ENCODE peak calls at places on chromosome 20, in four cellular contexts. C is K562, V is HepG2, D is GM12878. F is an unnamed sample.

GRCh38 chr20:61808497-61808896 is 257.2 kb downstream of the TAF4 start:
- DNase-seq in C (no peak), V (no peak), D (no peak), F (no peak)

GRCh38 chr20:51016521-51016920 is 6.4 kb downstream of the KCNG1 start:
- DNase-seq in C (no peak), V (no peak), D (no peak), F (no peak)

GRCh38 chr20:40698281-40698680 is 9.2 kb upstream of the MAFB start:
- DNase-seq in C (no peak), V (no peak), D (no peak), F (no peak)

GRCh38 chr20:44056010-44056698 is 130.8 kb downstream of the JPH2 start:
- DNase-seq in C (no peak), V (peak), D (no peak), F (peak)

GRCh38 chr20:51104960-51105460 is 82.1 kb upstream of the KCNG1 start:
- DNase-seq in C (no peak), V (no peak), D (no peak), F (no peak)

GRCh38 chr20:19867940-19868371 is 109.9 kb downstream of the RIN2 start:
- DNase-seq in C (no peak), V (no peak), D (no peak), F (no peak)

GRCh38 chr20:51460569-51461265 is 81.8 kb downstream of the NFATC2 start:
- DNase-seq in C (no peak), V (no peak), D (peak), F (no peak)

GRCh38 chr20:61832181-61832580 is 233.5 kb downstream of the TAF4 start:
- DNase-seq in C (no peak), V (no peak), D (no peak), F (no peak)

GRCh38 chr20:23391707-23392310 is 29.5 kb downstream of the NAPB start:
- DNase-seq in C (no peak), V (no peak), D (no peak), F (no peak)

GRCh38 chr20:10863337-10864060 is 189.7 kb upstream of the JAG1 start:
- DNase-seq in C (no peak), V (no peak), D (no peak), F (no peak)

GRCh38 chr20:14282140-14282539 is 55.3 kb downstream of the FLRT3 start:
- DNase-seq in C (no peak), V (no peak), D (no peak), F (no peak)

GRCh38 chr20:1567392-1568165 is 10.1 kb upstream of the SIRPD start:
- DNase-seq in C (peak), V (peak), D (no peak), F (no peak)

GRCh38 chr20:14232650-14233049 is 104.8 kb downstream of the FLRT3 start:
- DNase-seq in C (no peak), V (no peak), D (peak), F (no peak)

GRCh38 chr20:56851552-56851951 is 222.4 kb downstream of the TFAP2C start:
- DNase-seq in C (no peak), V (no peak), D (no peak), F (no peak)

GRCh38 chr20:38187512-38187911 is 22.4 kb upstream of the TGM2 start:
- DNase-seq in C (no peak), V (peak), D (no peak), F (peak)

GRCh38 chr20:5474646-5475550 is 158.1 kb upstream of the PROKR2 start:
- DNase-seq in C (no peak), V (no peak), D (no peak), F (no peak)

GRCh38 chr20:58212636-58213035 is 15.8 kb downstream of the ANKRD60 start:
- DNase-seq in C (no peak), V (no peak), D (no peak), F (no peak)

GRCh38 chr20:34558320-34559202 is at the start of gene MAP1LC3A:
- DNase-seq in C (peak), V (no peak), D (no peak), F (peak)

GRCh38 chr20:20463933-20464374 is 96.0 kb downstream of the INSM1 start:
- DNase-seq in C (no peak), V (no peak), D (peak), F (peak)

GRCh38 chr20:32585011-32585518 is at the start of gene NOL4L:
- DNase-seq in C (peak), V (no peak), D (no peak), F (peak)

GRCh38 chr20:760751-761417 is 7.4 kb downstream of the SLC52A3 start:
- DNase-seq in C (peak), V (peak), D (no peak), F (peak)

GRCh38 chr20:51419236-51419635 is 123.3 kb downstream of the NFATC2 start:
- DNase-seq in C (peak), V (no peak), D (no peak), F (no peak)

GRCh38 chr20:50789968-50790650 is 4.8 kb upstream of the BCAS4 start:
- DNase-seq in C (no peak), V (no peak), D (no peak), F (no peak)

GRCh38 chr20:4021905-4022304 is 6.5 kb upstream of the RNF24 start:
- DNase-seq in C (no peak), V (no peak), D (no peak), F (no peak)
- TF ChIP-seq NR2C2 in C (no peak), V (no peak), D (no peak), F (no peak)

GRCh38 chr20:55375920-55376319 is 629.4 kb downstream of the CBLN4 start:
- DNase-seq in C (no peak), V (no peak), D (no peak), F (no peak)
- TF ChIP-seq NR2C2 in C (no peak), V (no peak), D (no peak), F (no peak)

GRCh38 chr20:53071833-53072232 is 99.7 kb downstream of the TSHZ2 start:
- DNase-seq in C (no peak), V (no peak), D (no peak), F (no peak)
- TF ChIP-seq NR2C2 in C (no peak), V (no peak), D (no peak), F (no peak)

DNA sequence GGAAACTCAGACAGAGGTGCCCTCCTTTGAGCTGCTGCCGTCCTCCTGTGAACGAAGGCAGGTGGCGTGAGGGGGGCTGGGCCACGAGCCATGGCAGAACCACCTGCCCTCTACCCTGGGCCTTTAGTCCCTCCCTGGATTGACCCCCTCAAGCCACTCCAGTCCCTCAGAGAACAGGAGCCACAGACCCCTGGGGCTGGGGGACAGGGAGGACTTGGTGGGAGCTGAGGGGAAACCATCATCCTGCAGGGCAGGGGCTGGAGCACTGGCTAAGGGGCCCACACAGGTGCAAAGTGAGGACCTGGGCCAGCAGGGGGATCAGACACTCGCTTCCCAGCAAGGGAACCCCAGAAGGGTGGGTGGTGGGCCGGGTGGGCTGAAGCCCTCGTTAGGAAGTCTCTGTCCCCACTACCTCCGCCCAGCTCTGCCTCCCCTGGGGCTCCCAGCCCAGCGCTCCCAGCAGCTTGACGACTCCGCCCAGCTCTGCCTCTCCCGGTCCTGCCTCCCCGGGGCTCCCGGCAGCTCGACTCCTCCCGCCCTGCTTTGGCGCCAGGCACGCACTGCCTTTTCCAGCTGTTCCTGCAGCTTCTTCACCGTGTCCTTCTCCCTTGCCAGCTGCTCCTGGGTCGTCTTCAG is 44.4 kb downstream of the DSTN start:
- DNase-seq in C (no peak), V (no peak), D (no peak), F (no peak)
- TF ChIP-seq NR2C2 in C (no peak), V (no peak), D (no peak), F (no peak)

GRCh38 chr20:49532285-49532946 is 35.5 kb downstream of the PTGIS start:
- DNase-seq in C (no peak), V (no peak), D (no peak), F (no peak)

GRCh38 chr20:49539481-49540231 is 28.3 kb downstream of the PTGIS start:
- DNase-seq in C (no peak), V (no peak), D (no peak), F (no peak)

GRCh38 chr20:49538950-49539349 is 29.0 kb downstream of the PTGIS start:
- DNase-seq in C (no peak), V (no peak), D (no peak), F (no peak)

GRCh38 chr20:49529470-49529869 is 38.5 kb downstream of the PTGIS start:
- DNase-seq in C (no peak), V (no peak), D (no peak), F (no peak)

GRCh38 chr20:49534314-49534713 is 33.6 kb downstream of the PTGIS start:
- DNase-seq in C (peak), V (peak), D (peak), F (peak)
- TF ChIP-seq NR2C2 in C (no peak), V (no peak), D (no peak), F (no peak)